ENCODE peak calls at places on chromosomes 2 and 18, in four cellular contexts. One of them, this sample, is unnamed.

GRCh38 chr2:119366161-119366648 is 429 bp downstream of the C2orf76 start:
- DNase-seq in brain microvascular endothelial cell: peak; percentile 22
- DNase-seq in gastrocnemius medialis: no peak
- DNase-seq in upper lobe of right lung: no peak
- DNase-seq in this sample: no peak

GRCh38 chr2:8539743-8540551 is 141.9 kb upstream of the ID2 start:
- DNase-seq in gastrocnemius medialis: no peak
- DNase-seq in upper lobe of right lung: no peak
- DNase-seq in brain microvascular endothelial cell: no peak
- DNase-seq in this sample: no peak

GRCh38 chr2:237919593-237919992 is 47.2 kb upstream of the UBE2F start:
- DNase-seq in upper lobe of right lung: no peak
- DNase-seq in brain microvascular endothelial cell: no peak
- DNase-seq in gastrocnemius medialis: no peak
- DNase-seq in this sample: no peak

GRCh38 chr2:113705982-113706523 is 50.4 kb downstream of the SLC35F5 start:
- DNase-seq in brain microvascular endothelial cell: no peak
- DNase-seq in upper lobe of right lung: no peak
- DNase-seq in gastrocnemius medialis: no peak
- DNase-seq in this sample: no peak

GRCh38 chr18:58638446-58638845 is 9.6 kb upstream of the ALPK2 start:
- DNase-seq in upper lobe of right lung: no peak
- DNase-seq in brain microvascular endothelial cell: no peak
- DNase-seq in gastrocnemius medialis: no peak
- DNase-seq in this sample: no peak

GRCh38 chr18:3703732-3704176 is 253.8 kb downstream of the TGIF1 start:
- DNase-seq in upper lobe of right lung: peak; percentile 70
- DNase-seq in gastrocnemius medialis: no peak
- DNase-seq in brain microvascular endothelial cell: peak; percentile 45
- DNase-seq in this sample: peak; percentile 32

GRCh38 chr18:60350975-60351374 is 21.6 kb downstream of the MC4R start:
- DNase-seq in brain microvascular endothelial cell: no peak
- DNase-seq in upper lobe of right lung: no peak
- DNase-seq in gastrocnemius medialis: no peak
- DNase-seq in this sample: no peak

GRCh38 chr2:207318071-207318683 is 152.4 kb upstream of the KLF7 start:
- DNase-seq in gastrocnemius medialis: no peak
- DNase-seq in upper lobe of right lung: no peak
- DNase-seq in brain microvascular endothelial cell: no peak
- DNase-seq in this sample: no peak

GRCh38 chr2:232979871-232980461 is 33.1 kb downstream of the NGEF start:
- DNase-seq in upper lobe of right lung: no peak
- DNase-seq in brain microvascular endothelial cell: peak; percentile 53
- DNase-seq in gastrocnemius medialis: no peak
- DNase-seq in this sample: no peak

GRCh38 chr2:38907743-38908562 is 18.3 kb downstream of the ARHGEF33 start:
- DNase-seq in upper lobe of right lung: no peak
- DNase-seq in brain microvascular endothelial cell: no peak
- DNase-seq in gastrocnemius medialis: no peak
- DNase-seq in this sample: no peak

GRCh38 chr2:238456449-238456848 is 29.7 kb downstream of the ASB1 start:
- DNase-seq in brain microvascular endothelial cell: no peak
- DNase-seq in gastrocnemius medialis: no peak
- DNase-seq in upper lobe of right lung: no peak
- DNase-seq in this sample: no peak

GRCh38 chr18:55546873-55547704 is 40.9 kb downstream of the TCF4 start:
- DNase-seq in upper lobe of right lung: no peak
- DNase-seq in brain microvascular endothelial cell: peak; percentile 61
- DNase-seq in gastrocnemius medialis: no peak
- DNase-seq in this sample: peak; percentile 19

GRCh38 chr2:163736433-163737168 is 793 bp upstream of the FIGN start:
- DNase-seq in upper lobe of right lung: peak; percentile 75
- DNase-seq in brain microvascular endothelial cell: peak; percentile 18
- DNase-seq in gastrocnemius medialis: no peak
- DNase-seq in this sample: no peak

GRCh38 chr2:223669453-223670225 is 67.5 kb upstream of the SCG2 start:
- DNase-seq in gastrocnemius medialis: no peak
- DNase-seq in brain microvascular endothelial cell: peak; percentile 77
- DNase-seq in upper lobe of right lung: no peak
- DNase-seq in this sample: no peak

GRCh38 chr18:12744103-12744502 is 41.3 kb downstream of the PSMG2 start:
- DNase-seq in gastrocnemius medialis: no peak
- DNase-seq in upper lobe of right lung: no peak
- DNase-seq in brain microvascular endothelial cell: peak; percentile 35
- DNase-seq in this sample: peak; percentile 47

GRCh38 chr2:106562232-106562631 is 75.1 kb downstream of the CD8B2 start:
- DNase-seq in brain microvascular endothelial cell: no peak
- DNase-seq in gastrocnemius medialis: no peak
- DNase-seq in upper lobe of right lung: no peak
- DNase-seq in this sample: no peak

GRCh38 chr2:223692227-223692947 is 90.2 kb upstream of the SCG2 start:
- DNase-seq in upper lobe of right lung: no peak
- DNase-seq in gastrocnemius medialis: no peak
- DNase-seq in brain microvascular endothelial cell: peak; percentile 65
- DNase-seq in this sample: peak; percentile 49

GRCh38 chr2:138577066-138577465 is 75.5 kb downstream of the SPOPL start:
- DNase-seq in upper lobe of right lung: no peak
- DNase-seq in gastrocnemius medialis: no peak
- DNase-seq in brain microvascular endothelial cell: no peak
- DNase-seq in this sample: no peak

GRCh38 chr2:17646096-17646554 is 105.6 kb downstream of the VSNL1 start:
- DNase-seq in upper lobe of right lung: no peak
- DNase-seq in brain microvascular endothelial cell: peak; percentile 87
- DNase-seq in gastrocnemius medialis: peak; percentile 23
- DNase-seq in this sample: peak; percentile 81

GRCh38 chr2:29064746-29065478 is 9.4 kb downstream of the PCARE start:
- DNase-seq in upper lobe of right lung: no peak
- DNase-seq in gastrocnemius medialis: no peak
- DNase-seq in brain microvascular endothelial cell: no peak
- DNase-seq in this sample: no peak

GRCh38 chr18:48609820-48610815 is 71.3 kb downstream of the CTIF start:
- DNase-seq in upper lobe of right lung: no peak
- DNase-seq in gastrocnemius medialis: no peak
- DNase-seq in brain microvascular endothelial cell: no peak
- DNase-seq in this sample: no peak

GRCh38 chr2:59176737-59177136 is 935.6 kb upstream of the FANCL start:
- DNase-seq in upper lobe of right lung: no peak
- DNase-seq in gastrocnemius medialis: no peak
- DNase-seq in brain microvascular endothelial cell: no peak
- DNase-seq in this sample: no peak

GRCh38 chr2:225466891-225467604 is 67.5 kb downstream of the NYAP2 start:
- DNase-seq in gastrocnemius medialis: no peak
- DNase-seq in brain microvascular endothelial cell: no peak
- DNase-seq in upper lobe of right lung: no peak
- DNase-seq in this sample: no peak

GRCh38 chr2:169561364-169561763 is 12.3 kb downstream of the FASTKD1 start:
- DNase-seq in brain microvascular endothelial cell: no peak
- DNase-seq in gastrocnemius medialis: no peak
- DNase-seq in upper lobe of right lung: no peak
- DNase-seq in this sample: no peak

GRCh38 chr2:116917196-116917595 is 897.3 kb upstream of the DDX18 start:
- DNase-seq in gastrocnemius medialis: no peak
- DNase-seq in upper lobe of right lung: no peak
- DNase-seq in brain microvascular endothelial cell: no peak
- DNase-seq in this sample: no peak

GRCh38 chr2:162368494-162368893 is 24.6 kb downstream of the GCA start:
- DNase-seq in upper lobe of right lung: no peak
- DNase-seq in gastrocnemius medialis: no peak
- DNase-seq in brain microvascular endothelial cell: no peak
- DNase-seq in this sample: no peak

GRCh38 chr2:208642125-208642779 is 235.7 kb downstream of the PTH2R start:
- DNase-seq in gastrocnemius medialis: no peak
- DNase-seq in upper lobe of right lung: no peak
- DNase-seq in brain microvascular endothelial cell: no peak
- DNase-seq in this sample: no peak

GRCh38 chr2:129896226-129897100 is 83.0 kb upstream of the RAB6C start:
- DNase-seq in upper lobe of right lung: no peak
- DNase-seq in gastrocnemius medialis: no peak
- DNase-seq in brain microvascular endothelial cell: no peak
- DNase-seq in this sample: no peak

GRCh38 chr2:217654173-217654572 is 348.6 kb downstream of the TNS1 start:
- DNase-seq in brain microvascular endothelial cell: no peak
- DNase-seq in upper lobe of right lung: no peak
- DNase-seq in gastrocnemius medialis: no peak
- DNase-seq in this sample: no peak

GRCh38 chr2:173075781-173076556 is at the start of gene MAP3K20:
- DNase-seq in upper lobe of right lung: peak; percentile 88
- DNase-seq in brain microvascular endothelial cell: no peak
- DNase-seq in gastrocnemius medialis: peak; percentile 75
- DNase-seq in this sample: no peak

GRCh38 chr2:240482141-240482540 is 46.7 kb downstream of the GPC1 start:
- DNase-seq in brain microvascular endothelial cell: no peak
- DNase-seq in upper lobe of right lung: peak; percentile 50
- DNase-seq in gastrocnemius medialis: no peak
- DNase-seq in this sample: no peak

GRCh38 chr2:36812196-36812595 is 115.7 kb downstream of the VIT start:
- DNase-seq in gastrocnemius medialis: no peak
- DNase-seq in brain microvascular endothelial cell: no peak
- DNase-seq in upper lobe of right lung: no peak
- DNase-seq in this sample: no peak

GRCh38 chr2:88545118-88545517 is 82.1 kb downstream of the EIF2AK3 start:
- DNase-seq in gastrocnemius medialis: no peak
- DNase-seq in upper lobe of right lung: no peak
- DNase-seq in brain microvascular endothelial cell: peak; percentile 49
- DNase-seq in this sample: no peak

GRCh38 chr2:69779258-69779989 is 37.5 kb downstream of the ANXA4 start:
- DNase-seq in upper lobe of right lung: no peak
- DNase-seq in gastrocnemius medialis: peak; percentile 9
- DNase-seq in brain microvascular endothelial cell: peak; percentile 29
- DNase-seq in this sample: no peak

GRCh38 chr2:68756178-68756577 is 21.6 kb downstream of the ARHGAP25 start:
- DNase-seq in brain microvascular endothelial cell: no peak
- DNase-seq in gastrocnemius medialis: no peak
- DNase-seq in upper lobe of right lung: no peak
- DNase-seq in this sample: no peak

GRCh38 chr2:212021947-212022346 is 516.7 kb downstream of the ERBB4 start:
- DNase-seq in upper lobe of right lung: no peak
- DNase-seq in gastrocnemius medialis: no peak
- DNase-seq in brain microvascular endothelial cell: peak; percentile 57
- DNase-seq in this sample: no peak

GRCh38 chr2:191041418-191042161 is 27.6 kb upstream of the STAT1 start:
- DNase-seq in gastrocnemius medialis: no peak
- DNase-seq in upper lobe of right lung: peak; percentile 73
- DNase-seq in brain microvascular endothelial cell: peak; percentile 24
- DNase-seq in this sample: no peak

GRCh38 chr2:231929961-231930600 is 3.9 kb upstream of the NPPC start:
- DNase-seq in brain microvascular endothelial cell: no peak
- DNase-seq in gastrocnemius medialis: no peak
- DNase-seq in upper lobe of right lung: no peak
- DNase-seq in this sample: no peak

GRCh38 chr18:11587846-11588245 is 21.6 kb upstream of the SLC35G4 start:
- DNase-seq in upper lobe of right lung: no peak
- DNase-seq in brain microvascular endothelial cell: no peak
- DNase-seq in gastrocnemius medialis: no peak
- DNase-seq in this sample: no peak

GRCh38 chr2:74576830-74577229 is 22.3 kb downstream of the DOK1 start:
- DNase-seq in upper lobe of right lung: no peak
- DNase-seq in brain microvascular endothelial cell: no peak
- DNase-seq in gastrocnemius medialis: peak; percentile 40
- DNase-seq in this sample: no peak
- TF ChIP-seq CTCF in upper lobe of right lung: no peak
- TF ChIP-seq CTCF in brain microvascular endothelial cell: no peak
- TF ChIP-seq CTCF in gastrocnemius medialis: no peak
- TF ChIP-seq CTCF in this sample: no peak

GRCh38 chr2:170822292-170822884 is 5.7 kb downstream of the GAD1 start:
- DNase-seq in upper lobe of right lung: no peak
- DNase-seq in gastrocnemius medialis: no peak
- DNase-seq in brain microvascular endothelial cell: no peak
- DNase-seq in this sample: no peak
- H3K4me3 ChIP-seq in upper lobe of right lung: no peak overlapping the region
- H3K4me3 ChIP-seq in gastrocnemius medialis: peak overlapping the region; percentile 45
- H3K4me3 ChIP-seq in brain microvascular endothelial cell: no peak overlapping the region
- H3K4me3 ChIP-seq in this sample: no peak overlapping the region

DNA sequence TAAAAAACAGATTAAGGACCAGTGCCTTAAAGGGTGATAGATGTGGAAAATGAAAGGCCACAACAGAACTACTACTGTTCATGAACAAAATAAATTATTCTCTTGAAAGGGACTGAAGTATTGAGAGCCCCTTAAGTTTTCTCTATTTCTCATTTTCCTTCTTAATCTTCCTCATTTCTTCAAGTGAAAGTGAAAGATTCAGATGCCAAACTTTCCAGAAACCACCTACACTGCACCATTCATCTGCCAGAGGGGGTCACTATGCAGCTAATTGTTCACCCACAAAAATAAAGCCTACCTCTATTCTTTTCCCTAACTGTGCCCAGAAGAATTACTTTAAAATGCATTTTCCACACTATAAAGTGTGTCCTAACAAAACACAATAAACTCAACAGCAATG is 140.1 kb downstream of the NR4A2 start:
- DNase-seq in upper lobe of right lung: no peak
- DNase-seq in brain microvascular endothelial cell: no peak
- DNase-seq in gastrocnemius medialis: no peak
- DNase-seq in this sample: no peak
- TF ChIP-seq CTCF in upper lobe of right lung: peak; percentile 24
- TF ChIP-seq CTCF in brain microvascular endothelial cell: peak; percentile 13
- TF ChIP-seq CTCF in gastrocnemius medialis: no peak
- TF ChIP-seq CTCF in this sample: no peak

DNA sequence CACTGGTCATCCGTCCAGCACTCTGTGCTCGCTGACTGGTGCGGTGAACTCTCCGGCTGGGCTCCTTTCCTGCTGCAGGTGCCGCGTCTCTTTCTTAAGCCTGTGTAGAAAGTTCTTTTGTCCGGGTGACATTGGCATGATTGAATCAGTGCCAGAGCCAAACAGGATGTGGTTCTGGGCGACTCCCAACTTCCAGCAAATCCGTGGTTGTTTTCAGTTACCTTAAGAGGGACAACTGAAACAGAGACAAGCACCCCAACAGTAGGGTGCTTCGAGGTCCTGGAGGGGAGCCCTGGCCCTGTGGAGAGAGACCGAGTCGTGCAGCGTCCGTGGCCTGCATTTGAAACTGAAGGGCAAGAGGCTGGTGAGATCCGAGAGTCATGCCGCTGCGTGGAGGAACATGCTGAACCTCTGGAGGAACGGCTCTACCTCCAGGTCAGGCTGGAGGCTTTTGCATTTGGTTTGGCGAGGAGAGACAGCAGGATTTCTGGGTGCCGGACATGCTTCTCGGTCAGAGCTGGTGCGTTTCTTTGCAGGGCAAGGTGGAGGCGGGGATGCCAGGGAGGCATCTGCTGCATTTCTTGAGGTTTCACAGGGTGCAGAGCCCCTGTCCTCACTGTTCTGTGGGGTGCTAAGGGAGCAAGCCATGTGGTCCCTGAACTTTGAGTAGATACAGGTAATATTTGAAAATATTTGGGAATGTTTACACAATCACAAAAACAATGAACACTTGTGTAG is 26.8 kb downstream of the SH3BP4 start:
- DNase-seq in gastrocnemius medialis: no peak
- DNase-seq in brain microvascular endothelial cell: no peak
- DNase-seq in upper lobe of right lung: no peak
- DNase-seq in this sample: no peak
- H3K4me3 ChIP-seq in gastrocnemius medialis: no peak overlapping the region
- H3K4me3 ChIP-seq in brain microvascular endothelial cell: no peak overlapping the region
- H3K4me3 ChIP-seq in upper lobe of right lung: no peak overlapping the region
- H3K4me3 ChIP-seq in this sample: no peak overlapping the region